ENCODE peak calls at places on chromosome 5, in six cellular contexts. S is heart left ventricle, Y is transverse colon, C is psoas muscle, P is MM.1S, F is upper lobe of right lung. V is an unnamed sample.

GRCh38 chr5:95087819-95088317 is 197.0 kb downstream of the MCTP1 start:
- DNase-seq in S (no peak), Y (peak), C (no peak), P (peak), F (no peak), V (peak)

GRCh38 chr5:149358294-149358651 is 427 bp downstream of the PCYOX1L start:
- DNase-seq in S (peak), Y (peak), C (peak), P (peak), F (peak), V (no peak)

GRCh38 chr5:81046041-81046440 is 85.9 kb downstream of the RASGRF2 start:
- DNase-seq in S (no peak), Y (no peak), C (no peak), P (no peak), F (no peak), V (no peak)

GRCh38 chr5:124752854-124753720 is 6.6 kb upstream of the ZNF608 start:
- DNase-seq in S (no peak), Y (no peak), C (no peak), P (no peak), F (no peak), V (no peak)

GRCh38 chr5:68343421-68343826 is 127.9 kb downstream of the PIK3R1 start:
- DNase-seq in S (no peak), Y (no peak), C (peak), P (peak), F (no peak), V (no peak)

GRCh38 chr5:27479859-27480258 is 441.5 kb upstream of the CDH9 start:
- DNase-seq in S (no peak), Y (no peak), C (no peak), P (no peak), F (no peak), V (no peak)

GRCh38 chr5:56175028-56175427 is 58.1 kb downstream of the ANKRD55 start:
- DNase-seq in S (no peak), Y (no peak), C (no peak), P (no peak), F (no peak), V (no peak)

GRCh38 chr5:5351288-5352089 is 71.0 kb upstream of the ICE1 start:
- DNase-seq in S (no peak), Y (no peak), C (no peak), P (no peak), F (no peak), V (no peak)

GRCh38 chr5:113017891-113018635 is 41.5 kb downstream of the DCP2 start:
- DNase-seq in S (no peak), Y (no peak), C (no peak), P (no peak), F (no peak), V (no peak)

GRCh38 chr5:95741458-95741857 is 10.3 kb downstream of the RHOBTB3 start:
- DNase-seq in S (no peak), Y (no peak), C (no peak), P (no peak), F (no peak), V (no peak)

GRCh38 chr5:97004423-97005060 is 68.7 kb downstream of the LNPEP start:
- DNase-seq in S (no peak), Y (no peak), C (no peak), P (no peak), F (no peak), V (no peak)

GRCh38 chr5:19605846-19606407 is 382.1 kb downstream of the CDH18 start:
- DNase-seq in S (no peak), Y (no peak), C (no peak), P (no peak), F (no peak), V (no peak)

GRCh38 chr5:173123416-173123815 is 20.9 kb upstream of the BNIP1 start:
- DNase-seq in S (no peak), Y (no peak), C (no peak), P (no peak), F (no peak), V (no peak)

GRCh38 chr5:132387649-132388117 is 18.2 kb downstream of the SLC22A5 start:
- DNase-seq in S (no peak), Y (peak), C (peak), P (no peak), F (no peak), V (no peak)

GRCh38 chr5:107869459-107870115 is 198.8 kb upstream of the EFNA5 start:
- DNase-seq in S (no peak), Y (no peak), C (no peak), P (no peak), F (no peak), V (no peak)

GRCh38 chr5:30734118-30734517 is 459.4 kb upstream of the CDH6 start:
- DNase-seq in S (no peak), Y (no peak), C (no peak), P (peak), F (no peak), V (no peak)

GRCh38 chr5:107781451-107781850 is 110.7 kb upstream of the EFNA5 start:
- DNase-seq in S (no peak), Y (no peak), C (no peak), P (no peak), F (no peak), V (no peak)

GRCh38 chr5:122942164-122942914 is 94.2 kb downstream of the PPIC start:
- DNase-seq in S (no peak), Y (no peak), C (no peak), P (no peak), F (no peak), V (no peak)

GRCh38 chr5:125461641-125462072 is 715.2 kb upstream of the ZNF608 start:
- DNase-seq in S (no peak), Y (no peak), C (no peak), P (no peak), F (no peak), V (no peak)

GRCh38 chr5:32683125-32683524 is 28.0 kb upstream of the NPR3 start:
- DNase-seq in S (no peak), Y (no peak), C (no peak), P (no peak), F (no peak), V (no peak)

GRCh38 chr5:150616024-150616470 is 24.4 kb upstream of the SYNPO start:
- DNase-seq in S (peak), Y (peak), C (peak), P (no peak), F (no peak), V (no peak)
- TF ChIP-seq CTCF in S (no peak), Y (no peak), C (no peak), P (no peak), F (no peak), V (no peak)

GRCh38 chr5:42495908-42496307 is 72.7 kb downstream of the GHR start:
- DNase-seq in S (no peak), Y (no peak), C (no peak), P (no peak), F (no peak), V (no peak)

GRCh38 chr5:42500003-42500599 is 76.9 kb downstream of the GHR start:
- DNase-seq in S (no peak), Y (no peak), C (no peak), P (no peak), F (no peak), V (no peak)

GRCh38 chr5:42498000-42498399 is 74.8 kb downstream of the GHR start:
- DNase-seq in S (no peak), Y (no peak), C (no peak), P (no peak), F (no peak), V (no peak)

GRCh38 chr5:42496397-42497156 is 73.3 kb downstream of the GHR start:
- DNase-seq in S (no peak), Y (no peak), C (no peak), P (no peak), F (no peak), V (no peak)

DNA sequence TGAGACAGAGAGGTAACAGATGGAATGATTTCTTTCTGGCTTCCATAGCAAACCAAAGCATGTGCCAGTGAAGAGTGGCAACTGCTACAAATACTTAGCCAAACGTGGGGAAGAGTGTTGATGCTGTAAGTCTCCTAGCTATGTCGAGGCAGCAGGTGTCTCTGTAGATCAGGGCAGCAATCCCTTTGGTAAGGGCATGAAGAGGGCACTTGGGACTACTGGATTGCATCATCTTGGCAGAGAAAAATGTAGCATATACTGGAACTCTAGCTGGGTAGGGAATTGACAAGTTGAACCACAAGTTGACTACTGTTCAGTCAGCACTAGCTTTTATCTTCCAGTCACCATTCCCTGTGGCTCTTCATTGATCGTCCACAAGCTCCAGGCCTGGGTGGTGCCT is 75.8 kb downstream of the GHR start:
- DNase-seq in S (no peak), Y (no peak), C (no peak), P (no peak), F (no peak), V (no peak)
- H3K4me3 ChIP-seq in S (no peak), Y (no peak), C (no peak), P (no peak), F (no peak), V (no peak)

GRCh38 chr5:179533907-179534306 is 16.4 kb upstream of the RUFY1 start:
- DNase-seq in S (no peak), Y (no peak), C (no peak), P (no peak), F (no peak), V (no peak)

GRCh38 chr5:179526978-179527377 is 23.4 kb upstream of the RUFY1 start:
- DNase-seq in S (no peak), Y (no peak), C (no peak), P (no peak), F (no peak), V (no peak)

GRCh38 chr5:179534431-179534830 is 15.9 kb upstream of the RUFY1 start:
- DNase-seq in S (no peak), Y (no peak), C (no peak), P (no peak), F (no peak), V (no peak)

GRCh38 chr5:179533024-179533423 is 17.3 kb upstream of the RUFY1 start:
- DNase-seq in S (no peak), Y (no peak), C (no peak), P (no peak), F (no peak), V (no peak)

GRCh38 chr5:179530069-179530998 is 20.0 kb upstream of the RUFY1 start:
- DNase-seq in S (peak), Y (peak), C (peak), P (no peak), F (peak), V (no peak)
- TF ChIP-seq CTCF in S (peak), Y (peak), C (peak), P (no peak), F (peak), V (peak)

DNA sequence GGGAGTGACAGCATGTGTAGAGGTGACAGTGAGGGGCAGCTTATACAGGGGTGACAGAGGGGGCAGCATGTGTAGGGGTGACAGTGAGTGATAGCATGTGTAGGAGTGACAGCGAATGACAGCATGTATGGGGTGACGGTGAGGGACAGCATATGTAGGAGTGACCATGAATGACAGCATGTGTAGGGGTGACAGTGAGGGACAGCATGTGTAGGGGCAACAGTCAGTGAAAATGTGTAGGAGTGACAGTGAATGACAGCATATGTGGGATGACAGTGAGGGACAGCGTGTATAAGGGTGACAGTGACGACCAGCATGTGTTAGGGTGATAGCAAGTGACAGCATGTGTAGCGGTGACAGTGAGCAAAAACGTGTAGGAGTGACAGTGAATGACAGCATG is 9.4 kb upstream of the GAPT start:
- DNase-seq in S (no peak), Y (no peak), C (no peak), P (no peak), F (no peak), V (no peak)
- H3K4me3 ChIP-seq in S (no peak), Y (no peak), C (no peak), P (no peak), F (no peak), V (no peak)

GRCh38 chr5:147559725-147560124 is 49.9 kb upstream of the DPYSL3 start:
- DNase-seq in S (no peak), Y (no peak), C (no peak), P (no peak), F (no peak), V (no peak)

GRCh38 chr5:147560982-147561381 is 51.1 kb upstream of the DPYSL3 start:
- DNase-seq in S (no peak), Y (no peak), C (no peak), P (no peak), F (no peak), V (no peak)

GRCh38 chr5:147561435-147561834 is 51.6 kb upstream of the DPYSL3 start:
- DNase-seq in S (no peak), Y (no peak), C (no peak), P (no peak), F (no peak), V (no peak)

GRCh38 chr5:147558131-147558730 is 48.4 kb upstream of the DPYSL3 start:
- DNase-seq in S (no peak), Y (no peak), C (no peak), P (no peak), F (no peak), V (no peak)

DNA sequence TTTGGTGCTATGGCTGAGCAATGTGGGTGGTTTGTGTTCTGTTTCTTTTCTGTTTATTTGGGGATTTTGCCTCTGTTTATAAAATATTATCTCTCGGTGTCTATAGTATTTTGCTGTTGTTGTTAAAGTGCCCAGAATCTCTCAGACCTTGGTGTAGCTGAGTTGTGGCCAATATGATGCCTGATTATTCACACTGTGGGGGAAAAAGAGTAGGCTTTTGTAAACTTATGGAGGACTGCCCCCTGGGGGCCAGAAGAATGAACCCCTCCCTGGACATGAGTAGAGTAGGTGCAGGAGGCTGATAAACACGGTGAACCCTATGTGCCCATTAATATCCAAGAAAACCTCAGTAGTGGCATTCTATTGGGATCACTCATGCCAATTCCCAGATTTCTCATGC is 49.0 kb upstream of the DPYSL3 start:
- DNase-seq in S (no peak), Y (peak), C (peak), P (peak), F (no peak), V (no peak)
- TF ChIP-seq CTCF in S (peak), Y (peak), C (peak), P (peak), F (peak), V (peak)

DNA sequence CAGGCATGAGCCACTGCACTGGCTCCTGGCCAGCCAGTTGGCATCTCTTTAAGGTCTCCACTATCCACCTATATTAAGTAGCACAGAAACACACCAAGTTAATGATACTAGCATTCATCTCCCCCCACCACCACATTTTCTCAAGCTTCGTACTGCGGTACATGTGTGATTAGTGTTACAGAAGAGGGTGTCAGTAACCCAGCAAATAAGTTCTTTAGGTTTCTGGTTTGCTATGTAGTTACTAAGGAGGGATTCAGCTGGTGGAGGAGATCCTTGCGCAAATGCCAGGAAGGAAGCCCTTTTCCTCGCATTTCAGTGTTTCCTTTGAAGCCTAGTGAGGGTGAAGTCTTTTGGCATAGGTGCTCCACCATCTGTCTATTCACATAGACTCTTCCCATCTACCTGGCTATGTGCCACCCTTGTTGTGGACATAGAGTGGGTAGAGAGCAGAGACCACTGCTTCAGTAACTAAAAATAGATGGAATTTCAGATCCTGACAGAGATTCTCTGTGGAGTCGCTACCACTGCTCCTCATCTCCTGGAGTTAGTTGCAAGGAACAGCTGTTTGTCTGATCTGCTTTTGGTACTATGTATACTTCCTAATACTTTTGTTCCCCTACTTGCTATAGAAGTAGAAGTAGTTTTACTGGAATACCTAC is 16.7 kb downstream of the UBE2D2 start:
- DNase-seq in S (no peak), Y (no peak), C (no peak), P (no peak), F (no peak), V (no peak)
- H3K4me3 ChIP-seq in S (no peak), Y (no peak), C (no peak), P (no peak), F (no peak), V (no peak)

V was measured in GM12864.